ENCODE peak calls at places on chromosome 14, in four cellular contexts. M, L, U and E are unnamed samples.

GRCh38 chr14:76313861-76314260 is 62.1 kb upstream of the ESRRB start:
- DNase-seq in M (no peak), L (no peak), U (no peak), E (no peak)

GRCh38 chr14:71621276-71621675 is 311.0 kb upstream of the RGS6 start:
- DNase-seq in L (no peak), M (no peak), U (no peak), E (no peak)

GRCh38 chr14:81561084-81561775 is 27.6 kb upstream of the SEL1L start:
- DNase-seq in M (no peak), U (no peak), L (no peak), E (no peak)

GRCh38 chr14:102772781-102773570 is 4.3 kb upstream of the TRAF3 start:
- DNase-seq in M (no peak), L (no peak), U (no peak), E (no peak)

GRCh38 chr14:72901361-72901760 is 7.5 kb upstream of the DPF3 start:
- DNase-seq in M (no peak), L (no peak), U (no peak), E (no peak)

GRCh38 chr14:41609704-41610183 is 3.1 kb downstream of the LRFN5 start:
- DNase-seq in U (peak), L (peak), M (peak), E (peak)

GRCh38 chr14:84390010-84390409 is 1139.9 kb upstream of the FLRT2 start:
- DNase-seq in M (no peak), L (no peak), U (no peak), E (no peak)

GRCh38 chr14:102584871-102585869 is 7.3 kb upstream of the RCOR1 start:
- DNase-seq in U (no peak), M (no peak), L (no peak), E (peak)

GRCh38 chr14:32121948-32122347 is 44.8 kb downstream of the ARHGAP5 start:
- DNase-seq in M (no peak), U (no peak), L (no peak), E (no peak)

GRCh38 chr14:105861985-105862465 is 335.6 kb downstream of the TMEM121 start:
- DNase-seq in L (no peak), M (no peak), U (no peak), E (no peak)

GRCh38 chr14:90406384-90406798 is 9.6 kb downstream of the CALM1 start:
- DNase-seq in M (no peak), U (no peak), L (no peak), E (no peak)

GRCh38 chr14:60721331-60722162 is 2.6 kb downstream of the SIX4 start:
- DNase-seq in L (peak), U (peak), M (no peak), E (peak)

GRCh38 chr14:29810064-29810463 is 117.6 kb downstream of the PRKD1 start:
- DNase-seq in U (no peak), M (no peak), L (no peak), E (no peak)

GRCh38 chr14:52399104-52399503 is 85.0 kb downstream of the PTGER2 start:
- DNase-seq in M (no peak), U (no peak), L (no peak), E (no peak)

GRCh38 chr14:101927859-101928258 is 36.5 kb upstream of the DYNC1H1 start:
- DNase-seq in U (peak), L (peak), M (no peak), E (no peak)

GRCh38 chr14:38775986-38776385 is 327.0 kb downstream of the SEC23A start:
- DNase-seq in M (no peak), U (no peak), L (no peak), E (no peak)

GRCh38 chr14:104048758-104049496 is 36.6 kb upstream of the ASPG start:
- DNase-seq in M (no peak), U (no peak), L (no peak), E (no peak)

GRCh38 chr14:88910386-88910785 is 85.9 kb downstream of the TTC8 start:
- DNase-seq in L (no peak), M (no peak), U (no peak), E (no peak)

GRCh38 chr14:22781606-22782000 is 15.1 kb downstream of the OXA1L start:
- DNase-seq in L (no peak), U (no peak), M (no peak), E (no peak)

GRCh38 chr14:92409069-92409468 is 86.1 kb downstream of the SLC24A4 start:
- DNase-seq in L (no peak), M (no peak), U (peak), E (no peak)

GRCh38 chr14:99968156-99968920 is 96.9 kb upstream of the EVL start:
- DNase-seq in M (no peak), U (no peak), L (no peak), E (no peak)

GRCh38 chr14:75295491-75296338 is 17.1 kb downstream of the FOS start:
- DNase-seq in U (peak), M (peak), L (peak), E (peak)

GRCh38 chr14:28879571-28879970 is 113.0 kb downstream of the FOXG1 start:
- DNase-seq in U (no peak), M (no peak), L (no peak), E (peak)

GRCh38 chr14:33098016-33098415 is 159.3 kb downstream of the NPAS3 start:
- DNase-seq in M (no peak), L (no peak), U (no peak), E (no peak)

GRCh38 chr14:74886001-74886400 is 4.3 kb downstream of the DLST start:
- DNase-seq in U (no peak), M (no peak), L (no peak), E (no peak)

GRCh38 chr14:71602524-71602923 is 329.7 kb upstream of the RGS6 start:
- DNase-seq in L (no peak), U (no peak), M (no peak), E (no peak)

GRCh38 chr14:51201890-51202289 is 38.2 kb upstream of the TMX1 start:
- DNase-seq in L (no peak), U (no peak), M (no peak), E (no peak)

GRCh38 chr14:100823488-100823887 is 2.4 kb upstream of the MEG3 start:
- DNase-seq in U (no peak), M (no peak), L (no peak), E (no peak)

GRCh38 chr14:30108975-30109700 is 181.5 kb upstream of the PRKD1 start:
- DNase-seq in M (no peak), L (no peak), U (no peak), E (no peak)

GRCh38 chr14:105012171-105012985 is 8.5 kb downstream of the CDCA4 start:
- DNase-seq in U (no peak), M (no peak), L (no peak), E (no peak)

GRCh38 chr14:72781476-72782181 is 112.3 kb downstream of the DPF3 start:
- DNase-seq in U (no peak), M (no peak), L (no peak), E (no peak)

GRCh38 chr14:63435838-63436237 is 107.3 kb downstream of the PPP2R5E start:
- DNase-seq in L (no peak), M (peak), U (peak), E (no peak)

GRCh38 chr14:99671230-99672224 is 12.6 kb upstream of the CYP46A1 start:
- DNase-seq in M (peak), U (no peak), L (peak), E (peak)

GRCh38 chr14:92224348-92224954 is 98.5 kb upstream of the SLC24A4 start:
- DNase-seq in M (no peak), L (no peak), U (no peak), E (no peak)